ENCODE peak calls at places on chromosome 3, in four cellular contexts. Q is neural crest cell, U is endothelial cell, Z is GF-D8. V is an unnamed sample.

GRCh38 chr3:52112056-52112455 is 42.2 kb downstream of the POC1A start:
- DNase-seq in Q (no peak), U (no peak), Z (no peak), V (no peak)

GRCh38 chr3:195142519-195142918 is 128.4 kb downstream of the XXYLT1 start:
- DNase-seq in Q (no peak), U (no peak), Z (no peak), V (no peak)

GRCh38 chr3:72161870-72162617 is 377.1 kb upstream of the PROK2 start:
- DNase-seq in Q (no peak), U (no peak), Z (no peak), V (no peak)

GRCh38 chr3:176262071-176262470 is 935.2 kb downstream of the TBL1XR1 start:
- DNase-seq in Q (no peak), U (no peak), Z (no peak), V (peak)

GRCh38 chr3:110821586-110821985 is 250.0 kb upstream of the NECTIN3 start:
- DNase-seq in Q (no peak), U (no peak), Z (no peak), V (no peak)

GRCh38 chr3:61938878-61939549 is 377.6 kb downstream of the PTPRG start:
- DNase-seq in Q (no peak), U (no peak), Z (no peak), V (no peak)

GRCh38 chr3:13167829-13168228 is 94.6 kb upstream of the IQSEC1 start:
- DNase-seq in Q (no peak), U (no peak), Z (no peak), V (no peak)

GRCh38 chr3:130841357-130841756 is 52.5 kb upstream of the ATP2C1 start:
- DNase-seq in Q (no peak), U (no peak), Z (no peak), V (no peak)

GRCh38 chr3:182766108-182766507 is 27.2 kb upstream of the ATP11B start:
- DNase-seq in Q (no peak), U (no peak), Z (no peak), V (no peak)

GRCh38 chr3:179421500-179421899 is 29.8 kb downstream of the GNB4 start:
- DNase-seq in Q (no peak), U (no peak), Z (no peak), V (peak)